ENCODE peak calls at places on chromosomes 2 and 18, in nine cellular contexts. G, R, Z, H, K, Y, B, V and E are unnamed samples.

GRCh38 chr18:22223263-22223960 is 54.0 kb downstream of the GATA6 start:
- DNase-seq in K (peak), H (peak), V (no peak), Y (no peak), G (no peak), B (no peak), R (peak), Z (peak), E (peak)

GRCh38 chr18:79625195-79625923 is 54.2 kb upstream of the CTDP1 start:
- DNase-seq in R (no peak), V (no peak), G (no peak), B (peak), K (peak), Y (peak), H (no peak), Z (no peak), E (no peak)

GRCh38 chr2:12091201-12091806 is 344.9 kb downstream of the LPIN1 start:
- DNase-seq in Z (no peak), Y (no peak), K (no peak), R (no peak), H (no peak), G (no peak), B (no peak), V (no peak), E (no peak)

GRCh38 chr2:12381543-12382323 is 335.0 kb upstream of the TRIB2 start:
- DNase-seq in R (no peak), Y (no peak), V (no peak), Z (no peak), K (no peak), H (peak), G (no peak), B (no peak), E (no peak)

GRCh38 chr2:134883552-134884293 is 34.9 kb upstream of the CCNT2 start:
- DNase-seq in V (no peak), G (no peak), K (no peak), Y (no peak), R (no peak), Z (no peak), H (no peak), B (no peak), E (no peak)

GRCh38 chr2:54106631-54107454 is 8.6 kb upstream of the ACYP2 start:
- DNase-seq in K (no peak), Z (no peak), G (peak), V (peak), R (peak), H (no peak), B (peak), Y (peak), E (peak)

GRCh38 chr2:237882510-237883481 is 23.4 kb downstream of the RAMP1 start:
- DNase-seq in G (no peak), Y (no peak), H (no peak), V (no peak), Z (no peak), K (no peak), B (no peak), R (no peak), E (no peak)

GRCh38 chr2:68216454-68217310 is 35.6 kb downstream of the PPP3R1 start:
- DNase-seq in H (no peak), V (no peak), R (no peak), K (no peak), Y (no peak), Z (no peak), G (no peak), B (no peak), E (no peak)

GRCh38 chr2:85326946-85327756 is 638 bp downstream of the TGOLN2 start:
- DNase-seq in G (peak), H (peak), R (no peak), K (peak), Z (no peak), V (peak), Y (peak), B (peak), E (no peak)

GRCh38 chr2:227411990-227412350 is 24.2 kb upstream of the SCYGR1 start:
- DNase-seq in Z (no peak), Y (no peak), K (no peak), G (no peak), B (no peak), R (no peak), V (no peak), H (no peak), E (no peak)

GRCh38 chr2:15672961-15673918 is 81.6 kb downstream of the DDX1 start:
- DNase-seq in Z (no peak), B (no peak), R (no peak), Y (no peak), K (no peak), H (no peak), V (no peak), G (no peak), E (no peak)

GRCh38 chr2:126761981-126762878 is 106.3 kb downstream of the GYPC start:
- DNase-seq in V (no peak), H (no peak), R (no peak), B (no peak), K (no peak), G (no peak), Z (no peak), Y (no peak), E (no peak)

GRCh38 chr2:229674830-229675530 is 39.4 kb downstream of the DNER start:
- DNase-seq in G (no peak), H (no peak), K (no peak), B (no peak), Y (no peak), Z (no peak), R (no peak), V (no peak), E (no peak)

GRCh38 chr18:45522371-45522770 is 92.9 kb upstream of the SLC14A2 start:
- DNase-seq in K (no peak), G (no peak), V (no peak), Y (no peak), B (no peak), Z (no peak), H (no peak), R (no peak), E (no peak)

GRCh38 chr2:64538764-64539433 is 14.8 kb downstream of the AFTPH start:
- DNase-seq in G (no peak), H (no peak), R (no peak), V (no peak), Y (no peak), K (no peak), B (no peak), Z (no peak), E (no peak)

GRCh38 chr2:183248866-183249567 is 124.8 kb downstream of the NUP35 start:
- DNase-seq in Z (peak), G (no peak), B (peak), R (no peak), K (no peak), Y (peak), H (no peak), V (peak), E (no peak)

GRCh38 chr2:140998577-140998976 is 1132.2 kb downstream of the LRP1B start:
- DNase-seq in G (no peak), H (no peak), R (no peak), Y (no peak), Z (no peak), K (no peak), B (no peak), V (no peak), E (no peak)

GRCh38 chr2:83054751-83055150 is 1404.3 kb downstream of the SUCLG1 start:
- DNase-seq in K (no peak), H (no peak), Y (no peak), G (no peak), V (no peak), B (no peak), R (no peak), Z (no peak), E (no peak)